ENCODE peak calls at places on chromosomes 16 and 17, in eight cellular contexts. X is HS-27A, N is epithelial cell of proximal tubule, W is pulmonary artery endothelial cell, P is kidney epithelial cell, D is colonic mucosa, M is mucosa of descending colon, G is tibial artery. O is an unnamed sample.
A peak's percentile ranks its signal among the peaks of the same experiment; 100 is the strongest.

GRCh38 chr17:58565389-58566311 is 51.2 kb upstream of the MTMR4 start:
- DNase-seq in G (no peak), P (no peak), N (no peak), X (no peak), M (no peak), D (no peak), W (no peak), O (no peak)

GRCh38 chr17:37060966-37061365 is 112.2 kb downstream of the AATF start:
- DNase-seq in X (no peak), M (no peak), W (no peak), N (no peak), G (no peak), D (no peak), P (no peak), O (no peak)

GRCh38 chr17:79690988-79691836 is 39.5 kb upstream of the ENPP7 start:
- DNase-seq in G (no peak), M (no peak), P (no peak), W (no peak), N (no peak), D (no peak), X (no peak), O (no peak)

GRCh38 chr17:40063034-40063765 is 435 bp downstream of the THRA start:
- DNase-seq in P (no peak), N (no peak), X (no peak), W (no peak), D (peak; percentile 56), G (peak; percentile 77), M (peak; percentile 78), O (no peak)

GRCh38 chr16:57801856-57802634 is at the start of gene KIFC3:
- DNase-seq in X (no peak), D (peak; percentile 69), P (no peak), N (no peak), W (peak; percentile 50), G (peak; percentile 82), M (peak; percentile 87), O (peak; percentile 61)

GRCh38 chr17:37737971-37738370 is 6.9 kb downstream of the HNF1B start:
- DNase-seq in D (no peak), N (no peak), X (no peak), P (peak; percentile 45), M (no peak), G (no peak), W (no peak), O (peak; percentile 78)

GRCh38 chr17:4480929-4481898 is 17.5 kb upstream of the SPNS2 start:
- DNase-seq in G (no peak), X (no peak), D (peak; percentile 90), P (no peak), W (no peak), N (no peak), M (peak; percentile 80), O (no peak)

GRCh38 chr17:80263253-80264047 is 2.8 kb downstream of the RNF213 start:
- DNase-seq in M (peak; percentile 92), D (peak; percentile 95), W (peak; percentile 66), N (peak; percentile 67), G (peak; percentile 90), P (peak; percentile 84), X (no peak), O (peak; percentile 92)

GRCh38 chr16:78285437-78285917 is 186.0 kb downstream of the WWOX start:
- DNase-seq in D (no peak), N (no peak), G (no peak), W (no peak), P (no peak), M (no peak), X (no peak), O (no peak)

GRCh38 chr17:72719582-72720493 is 372.6 kb downstream of the SLC39A11 start:
- DNase-seq in W (no peak), N (no peak), P (no peak), D (no peak), M (no peak), G (no peak), X (no peak), O (no peak)

GRCh38 chr16:11976850-11977205 is 294 bp downstream of the SNX29 start:
- DNase-seq in X (no peak), N (no peak), G (peak; percentile 22), D (no peak), W (no peak), P (no peak), M (no peak), O (no peak)

GRCh38 chr17:3935140-3935542 is 18.9 kb upstream of the P2RX1 start:
- DNase-seq in X (no peak), W (peak; percentile 56), M (no peak), P (peak; percentile 21), N (no peak), D (peak; percentile 79), G (no peak), O (peak; percentile 42)

GRCh38 chr17:36183001-36183810 is 6.8 kb upstream of the TBC1D3B start:
- DNase-seq in D (peak; percentile 72), P (peak; percentile 38), N (no peak), M (peak; percentile 88), G (peak; percentile 61), X (no peak), W (no peak), O (peak; percentile 68)

GRCh38 chr17:68182940-68183551 is 64.8 kb upstream of the AMZ2 start:
- DNase-seq in M (peak; percentile 71), G (no peak), P (no peak), W (no peak), N (no peak), X (no peak), D (no peak), O (no peak)

GRCh38 chr17:45021607-45022287 is 29.7 kb downstream of the DCAKD start:
- DNase-seq in G (peak; percentile 54), P (no peak), N (no peak), X (no peak), W (no peak), M (peak; percentile 73), D (peak; percentile 54), O (peak; percentile 51)

GRCh38 chr17:67221062-67221998 is 23.7 kb downstream of the HELZ start:
- DNase-seq in N (no peak), X (no peak), G (peak; percentile 26), W (peak; percentile 15), P (no peak), M (no peak), D (no peak), O (peak; percentile 50)

GRCh38 chr17:39225974-39226683 is 384 bp upstream of the STAC2 start:
- DNase-seq in X (no peak), P (no peak), G (peak; percentile 85), W (no peak), D (peak; percentile 61), N (no peak), M (peak; percentile 62), O (peak; percentile 40)

GRCh38 chr17:76273923-76274558 is 8.9 kb downstream of the UBALD2 start:
- DNase-seq in D (no peak), M (peak; percentile 55), X (no peak), G (no peak), N (no peak), P (no peak), W (no peak), O (no peak)

GRCh38 chr16:57260294-57260929 is 15.4 kb downstream of the ARL2BP start:
- DNase-seq in D (no peak), W (peak; percentile 93), N (no peak), X (no peak), M (peak; percentile 33), P (peak; percentile 71), G (no peak), O (peak; percentile 73)

GRCh38 chr16:56753410-56753809 is 23.5 kb downstream of the NUP93 start:
- DNase-seq in W (no peak), N (no peak), X (peak; percentile 12), P (no peak), G (no peak), D (no peak), M (no peak), O (peak; percentile 50)

GRCh38 chr17:57782051-57782490 is 37.0 kb upstream of the CCDC182 start:
- DNase-seq in W (no peak), G (no peak), M (no peak), D (no peak), N (no peak), P (no peak), X (no peak), O (no peak)

GRCh38 chr16:12543700-12544476 is 259.8 kb downstream of the CPPED1 start:
- DNase-seq in P (no peak), N (no peak), W (no peak), X (no peak), G (no peak), M (no peak), D (no peak), O (no peak)

GRCh38 chr17:45240905-45241314 is 19.2 kb downstream of the FMNL1 start:
- DNase-seq in D (no peak), P (no peak), X (no peak), M (no peak), N (no peak), W (no peak), G (no peak), O (no peak)

GRCh38 chr16:86072328-86073102 is 173.6 kb downstream of the IRF8 start:
- DNase-seq in M (no peak), P (peak; percentile 7), W (peak; percentile 10), G (peak; percentile 51), N (peak; percentile 0), D (peak; percentile 64), X (peak; percentile 9), O (peak; percentile 87)

GRCh38 chr16:79066621-79067020 is 533.9 kb downstream of the MAF start:
- DNase-seq in M (no peak), N (no peak), G (no peak), X (no peak), D (peak; percentile 24), P (no peak), W (no peak), O (no peak)

GRCh38 chr16:54954220-54954619 is 23.6 kb downstream of the IRX5 start:
- DNase-seq in N (no peak), X (no peak), G (no peak), P (no peak), M (no peak), D (no peak), W (no peak), O (no peak)

GRCh38 chr17:4295686-4296085 is 31.9 kb upstream of the ANKFY1 start:
- DNase-seq in W (no peak), N (no peak), X (no peak), P (no peak), G (no peak), D (no peak), M (no peak), O (no peak)

GRCh38 chr16:90026135-90026534 is 6.9 kb upstream of the DBNDD1 start:
- DNase-seq in W (no peak), G (no peak), M (no peak), P (no peak), N (no peak), D (no peak), X (no peak), O (no peak)

O was measured in fibroblast of the aortic adventitia.